ENCODE peak calls at places on chromosomes 6 and 20, in seven cellular contexts. I is NCI-H2171 treated with DMSO at 0.1 percent for 48 hours; G is effector CD4-positive, alpha-beta T cell; P is NCI-H774; X is NCI-H2081; K is glutamatergic neuron; T is T-helper 17 cell. V is an unnamed sample.

GRCh38 chr6:107113460-107114212 is 1.7 kb downstream of the BEND3 start:
- DNase-seq in X (no peak), K (no peak), P (no peak), I (peak; percentile 77), T (no peak), G (no peak), V (no peak)

GRCh38 chr20:32582659-32583580 is 2.2 kb downstream of the NOL4L start:
- DNase-seq in P (no peak), K (peak; percentile 90), I (peak; percentile 28), T (peak; percentile 33), X (no peak), G (no peak), V (no peak)

GRCh38 chr6:170022827-170023619 is 267.9 kb downstream of the DLL1 start:
- DNase-seq in P (no peak), T (no peak), K (no peak), I (no peak), G (no peak), X (no peak), V (no peak)

GRCh38 chr20:49775229-49775693 is 37.4 kb upstream of the SLC9A8 start:
- DNase-seq in I (no peak), X (no peak), P (peak; percentile 25), G (no peak), T (no peak), K (no peak), V (no peak)

GRCh38 chr20:10297223-10297622 is 78.6 kb downstream of the SNAP25 start:
- DNase-seq in I (no peak), T (no peak), X (no peak), G (no peak), K (no peak), P (no peak), V (no peak)

GRCh38 chr20:37393863-37394542 is 48.1 kb downstream of the SRC start:
- DNase-seq in P (no peak), G (no peak), K (no peak), I (no peak), X (no peak), T (no peak), V (no peak)

GRCh38 chr6:90315354-90315960 is 18.8 kb upstream of the BACH2 start:
- DNase-seq in K (no peak), T (no peak), I (no peak), X (no peak), P (no peak), G (no peak), V (no peak)

GRCh38 chr6:122555561-122555960 is 54.6 kb upstream of the PKIB start:
- DNase-seq in K (no peak), G (no peak), I (no peak), P (no peak), T (no peak), X (no peak), V (no peak)

GRCh38 chr6:43113431-43114260 is 37.5 kb downstream of the PTK7 start:
- DNase-seq in P (no peak), X (peak; percentile 71), G (no peak), I (no peak), T (no peak), K (peak; percentile 79), V (no peak)

GRCh38 chr6:105553174-105553573 is 150.3 kb upstream of the PREP start:
- DNase-seq in T (no peak), G (no peak), X (peak; percentile 11), K (no peak), I (no peak), P (no peak), V (no peak)

GRCh38 chr6:97726378-97726777 is 443.4 kb upstream of the MMS22L start:
- DNase-seq in I (no peak), G (no peak), T (no peak), X (no peak), P (no peak), K (peak; percentile 19), V (no peak)